ENCODE peak calls at places on chromosomes 16 and 17, in seven cellular contexts. H, B, G, J, C, R and T are unnamed samples.

GRCh38 chr16:83631006-83631405 is 176.8 kb upstream of the HSBP1 start:
- DNase-seq in C (no peak), R (no peak), B (no peak), J (no peak), H (no peak), G (no peak), T (no peak)

GRCh38 chr17:78682363-78682762 is 99.7 kb downstream of the CYTH1 start:
- DNase-seq in H (no peak), B (no peak), J (no peak), R (no peak), G (no peak), C (peak; percentile 23), T (no peak)

GRCh38 chr16:88315543-88316105 is 67.1 kb upstream of the ZNF469 start:
- DNase-seq in G (no peak), C (no peak), R (no peak), H (no peak), J (no peak), B (no peak), T (no peak)

GRCh38 chr17:37608369-37609169 is 649 bp downstream of the SYNRG start:
- DNase-seq in C (peak; percentile 87), J (no peak), G (peak; percentile 2), B (peak; percentile 55), H (no peak), R (peak; percentile 25), T (no peak)

GRCh38 chr16:88521674-88522073 is 48.5 kb upstream of the ZC3H18 start:
- DNase-seq in B (no peak), J (no peak), G (no peak), H (no peak), R (no peak), C (no peak), T (no peak)

GRCh38 chr17:30449480-30449879 is 27.7 kb upstream of the GOSR1 start:
- DNase-seq in C (no peak), R (no peak), H (no peak), J (no peak), G (no peak), B (peak; percentile 18), T (no peak)

GRCh38 chr17:47694018-47694817 is at the start of gene TBKBP1:
- DNase-seq in R (peak; percentile 60), G (peak; percentile 24), C (peak; percentile 94), H (peak; percentile 82), B (peak; percentile 41), J (no peak), T (peak; percentile 57)

GRCh38 chr17:31744541-31744951 is 114.5 kb downstream of the COPRS start:
- DNase-seq in R (no peak), G (no peak), J (no peak), C (no peak), B (no peak), H (no peak), T (no peak)

GRCh38 chr17:59329558-59330313 is 1.7 kb upstream of the YPEL2 start:
- DNase-seq in C (peak; percentile 93), H (peak; percentile 64), J (no peak), B (peak; percentile 45), R (no peak), G (peak; percentile 24), T (no peak)

GRCh38 chr16:61295311-61295710 is 740.9 kb downstream of the CDH8 start:
- DNase-seq in G (no peak), H (no peak), C (no peak), B (no peak), J (no peak), R (no peak), T (no peak)

GRCh38 chr17:37054894-37055293 is 106.1 kb downstream of the AATF start:
- DNase-seq in C (no peak), R (no peak), B (no peak), J (no peak), G (no peak), H (no peak), T (no peak)

GRCh38 chr16:48963306-48963705 is 318.3 kb downstream of the CBLN1 start:
- DNase-seq in B (no peak), G (no peak), C (no peak), R (no peak), J (no peak), H (no peak), T (no peak)

GRCh38 chr17:21463779-21464407 is 87.7 kb downstream of the KCNJ12 start:
- DNase-seq in J (no peak), R (no peak), G (no peak), B (no peak), H (no peak), C (peak; percentile 59), T (no peak)

GRCh38 chr17:78345791-78346494 is 13.9 kb downstream of the SOCS3 start:
- DNase-seq in G (no peak), J (no peak), B (no peak), H (no peak), C (no peak), R (no peak), T (no peak)

GRCh38 chr17:47716381-47716780 is 16.7 kb upstream of the TBX21 start:
- DNase-seq in H (no peak), J (no peak), R (no peak), C (no peak), G (no peak), B (no peak), T (no peak)

GRCh38 chr17:83131268-83132011 is 52.0 kb downstream of the METRNL start:
- DNase-seq in R (no peak), G (no peak), J (no peak), B (no peak), H (no peak), C (no peak), T (no peak)

GRCh38 chr17:53150101-53150698 is 672.5 kb upstream of the KIF2B start:
- DNase-seq in B (no peak), G (no peak), J (no peak), C (peak; percentile 28), R (no peak), H (no peak), T (no peak)